ENCODE peak calls at places on chromosomes 13 and 19, in four cellular contexts. One of them, this sample, is unnamed.

GRCh38 chr19:9878511-9879196 is 43.5 kb downstream of the PIN1 start:
- DNase-seq in H9: no peak
- DNase-seq in H1: no peak
- DNase-seq in IMR-90: no peak
- DNase-seq in this sample: peak; percentile 29

GRCh38 chr13:48222358-48223015 is 10.5 kb upstream of the ITM2B start:
- DNase-seq in H9: no peak
- DNase-seq in H1: no peak
- DNase-seq in IMR-90: peak; percentile 42
- DNase-seq in this sample: no peak

GRCh38 chr13:67619346-67619745 is 389.2 kb upstream of the PCDH9 start:
- DNase-seq in H9: no peak
- DNase-seq in H1: no peak
- DNase-seq in IMR-90: peak; percentile 59
- DNase-seq in this sample: no peak

GRCh38 chr13:54536112-54536511 is 1507.5 kb downstream of the OLFM4 start:
- DNase-seq in H9: no peak
- DNase-seq in H1: no peak
- DNase-seq in IMR-90: no peak
- DNase-seq in this sample: peak; percentile 67

GRCh38 chr13:113057084-113057483 is 48.5 kb upstream of the F7 start:
- DNase-seq in H9: no peak
- DNase-seq in H1: no peak
- DNase-seq in IMR-90: no peak
- DNase-seq in this sample: no peak

GRCh38 chr13:114115191-114115671 is 17.2 kb downstream of the RASA3 start:
- DNase-seq in H9: no peak
- DNase-seq in H1: no peak
- DNase-seq in IMR-90: peak; percentile 94
- DNase-seq in this sample: no peak

GRCh38 chr19:54229146-54229545 is 6.3 kb upstream of the LILRB3 start:
- DNase-seq in H9: no peak
- DNase-seq in H1: no peak
- DNase-seq in IMR-90: no peak
- DNase-seq in this sample: no peak

GRCh38 chr13:109764045-109764444 is 22.3 kb downstream of the IRS2 start:
- DNase-seq in H9: no peak
- DNase-seq in H1: no peak
- DNase-seq in IMR-90: no peak
- DNase-seq in this sample: peak; percentile 64

GRCh38 chr19:54439174-54439851 is 9.7 kb upstream of the LENG8 start:
- DNase-seq in H9: peak; percentile 83
- DNase-seq in H1: peak; percentile 78
- DNase-seq in IMR-90: no peak
- DNase-seq in this sample: peak; percentile 85

GRCh38 chr19:47696635-47697034 is 16.6 kb upstream of the EHD2 start:
- DNase-seq in H9: no peak
- DNase-seq in H1: no peak
- DNase-seq in IMR-90: no peak
- DNase-seq in this sample: no peak

GRCh38 chr19:47699360-47699917 is 13.8 kb upstream of the EHD2 start:
- DNase-seq in H9: peak; percentile 82
- DNase-seq in H1: peak; percentile 95
- DNase-seq in IMR-90: peak; percentile 34
- DNase-seq in this sample: peak; percentile 72

GRCh38 chr19:47695533-47696262 is 17.5 kb upstream of the EHD2 start:
- DNase-seq in H9: no peak
- DNase-seq in H1: no peak
- DNase-seq in IMR-90: no peak
- DNase-seq in this sample: no peak

GRCh38 chr19:47698631-47699359 is 14.4 kb upstream of the EHD2 start:
- DNase-seq in H9: no peak
- DNase-seq in H1: no peak
- DNase-seq in IMR-90: no peak
- DNase-seq in this sample: no peak

GRCh38 chr19:47697863-47698609 is 15.2 kb upstream of the EHD2 start:
- DNase-seq in H9: peak; percentile 92
- DNase-seq in H1: peak; percentile 88
- DNase-seq in IMR-90: peak; percentile 76
- DNase-seq in this sample: peak; percentile 97
- H2AK5ac ChIP-seq in H9: no peak overlapping the region
- H2AK5ac ChIP-seq in H1: no peak overlapping the region
- H2AK5ac ChIP-seq in IMR-90: peak overlapping the region; percentile 75
- H2AK5ac ChIP-seq in this sample: no peak overlapping the region

GRCh38 chr13:40352807-40353562 is 313.5 kb downstream of the FOXO1 start:
- DNase-seq in H9: no peak
- DNase-seq in H1: no peak
- DNase-seq in IMR-90: no peak
- DNase-seq in this sample: no peak
- H2AK5ac ChIP-seq in H9: no peak overlapping the region
- H2AK5ac ChIP-seq in H1: peak overlapping the region; percentile 47
- H2AK5ac ChIP-seq in IMR-90: no peak overlapping the region
- H2AK5ac ChIP-seq in this sample: no peak overlapping the region

GRCh38 chr19:5480427-5480836 is 25.2 kb downstream of the ZNRF4 start:
- DNase-seq in H9: peak; percentile 64
- DNase-seq in H1: peak; percentile 80
- DNase-seq in IMR-90: no peak
- DNase-seq in this sample: peak; percentile 52
- H2AK5ac ChIP-seq in H9: no peak overlapping the region
- H2AK5ac ChIP-seq in H1: no peak overlapping the region
- H2AK5ac ChIP-seq in IMR-90: no peak overlapping the region
- H2AK5ac ChIP-seq in this sample: no peak overlapping the region

DNA sequence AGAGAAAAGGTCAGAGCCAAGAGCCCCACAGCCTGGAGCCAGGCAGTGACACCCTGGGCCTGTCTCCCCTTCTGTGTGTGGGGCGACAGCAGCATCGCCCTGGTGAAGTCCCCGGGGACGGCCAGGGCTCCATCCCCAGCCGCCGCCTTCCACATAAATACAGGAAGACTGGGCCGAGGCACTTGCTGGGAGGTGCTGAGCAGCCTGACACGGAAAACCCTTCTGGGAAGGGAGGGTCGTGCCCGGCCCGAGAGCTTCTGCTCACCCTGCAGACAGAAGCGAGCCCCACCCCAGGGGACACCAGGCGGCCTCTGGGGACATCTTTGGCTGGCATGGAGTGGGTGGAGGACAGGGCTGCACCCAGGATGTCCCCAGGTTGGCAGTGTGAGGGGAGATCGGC is 5.1 kb downstream of the FGF22 start:
- DNase-seq in H9: no peak
- DNase-seq in H1: no peak
- DNase-seq in IMR-90: no peak
- DNase-seq in this sample: no peak
- H2AK5ac ChIP-seq in H9: no peak overlapping the region
- H2AK5ac ChIP-seq in H1: no peak overlapping the region
- H2AK5ac ChIP-seq in IMR-90: no peak overlapping the region
- H2AK5ac ChIP-seq in this sample: no peak overlapping the region

GRCh38 chr19:1602091-1602707 is 3.1 kb downstream of the UQCR11 start:
- DNase-seq in H9: no peak
- DNase-seq in H1: no peak
- DNase-seq in IMR-90: no peak
- DNase-seq in this sample: no peak
- H2AK5ac ChIP-seq in H9: no peak overlapping the region
- H2AK5ac ChIP-seq in H1: no peak overlapping the region
- H2AK5ac ChIP-seq in IMR-90: no peak overlapping the region
- H2AK5ac ChIP-seq in this sample: no peak overlapping the region

GRCh38 chr19:13053761-13054604 is 48.7 kb downstream of the LYL1 start:
- DNase-seq in H9: no peak
- DNase-seq in H1: no peak
- DNase-seq in IMR-90: peak; percentile 96
- DNase-seq in this sample: peak; percentile 81

GRCh38 chr19:13054605-13055212 is 47.9 kb downstream of the LYL1 start:
- DNase-seq in H9: no peak
- DNase-seq in H1: no peak
- DNase-seq in IMR-90: no peak
- DNase-seq in this sample: no peak

GRCh38 chr19:13052447-13053232 is 50.0 kb downstream of the LYL1 start:
- DNase-seq in H9: no peak
- DNase-seq in H1: no peak
- DNase-seq in IMR-90: no peak
- DNase-seq in this sample: no peak

GRCh38 chr19:13051581-13052165 is 51.0 kb downstream of the LYL1 start:
- DNase-seq in H9: peak; percentile 89
- DNase-seq in H1: peak; percentile 85
- DNase-seq in IMR-90: peak; percentile 24
- DNase-seq in this sample: peak; percentile 79

DNA sequence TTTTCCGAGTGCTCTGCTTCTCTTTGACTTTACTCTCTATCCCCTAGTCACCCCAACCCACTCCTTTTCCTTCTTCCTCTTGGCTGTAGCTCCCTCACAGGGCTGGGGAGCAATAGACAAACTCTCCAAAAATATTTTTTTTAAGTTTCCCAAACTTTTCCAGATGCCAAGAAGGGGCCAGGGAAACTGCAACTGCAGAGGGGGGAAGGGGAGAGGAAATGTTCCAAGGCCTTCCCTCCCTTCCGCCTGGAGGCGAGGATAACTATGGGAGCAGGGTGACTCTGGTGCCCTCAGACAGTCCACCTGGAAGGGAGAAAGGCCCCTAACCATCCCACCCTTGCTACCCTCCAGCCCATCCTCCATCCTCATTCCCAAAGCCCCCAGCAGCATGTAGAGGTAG is 49.4 kb downstream of the LYL1 start:
- DNase-seq in H9: no peak
- DNase-seq in H1: no peak
- DNase-seq in IMR-90: no peak
- DNase-seq in this sample: no peak
- H2AK5ac ChIP-seq in H9: no peak overlapping the region
- H2AK5ac ChIP-seq in H1: no peak overlapping the region
- H2AK5ac ChIP-seq in IMR-90: peak overlapping the region; percentile 98
- H2AK5ac ChIP-seq in this sample: no peak overlapping the region

GRCh38 chr13:34357435-34358232 is 539.7 kb downstream of the RFC3 start:
- DNase-seq in H9: peak; percentile 28
- DNase-seq in H1: no peak
- DNase-seq in IMR-90: peak; percentile 79
- DNase-seq in this sample: peak; percentile 32

GRCh38 chr13:34358811-34359513 is 541.0 kb downstream of the RFC3 start:
- DNase-seq in H9: no peak
- DNase-seq in H1: no peak
- DNase-seq in IMR-90: peak; percentile 72
- DNase-seq in this sample: no peak

GRCh38 chr13:34364633-34365032 is 546.7 kb downstream of the RFC3 start:
- DNase-seq in H9: no peak
- DNase-seq in H1: no peak
- DNase-seq in IMR-90: peak; percentile 16
- DNase-seq in this sample: no peak

GRCh38 chr13:34360702-34361101 is 542.8 kb downstream of the RFC3 start:
- DNase-seq in H9: no peak
- DNase-seq in H1: no peak
- DNase-seq in IMR-90: no peak
- DNase-seq in this sample: no peak

GRCh38 chr13:34361528-34361927 is 543.6 kb downstream of the RFC3 start:
- DNase-seq in H9: no peak
- DNase-seq in H1: no peak
- DNase-seq in IMR-90: no peak
- DNase-seq in this sample: no peak
- H2AK5ac ChIP-seq in H9: no peak overlapping the region
- H2AK5ac ChIP-seq in H1: no peak overlapping the region
- H2AK5ac ChIP-seq in IMR-90: no peak overlapping the region
- H2AK5ac ChIP-seq in this sample: no peak overlapping the region

GRCh38 chr13:33279898-33280549 is 5.5 kb downstream of the STARD13 start:
- DNase-seq in H9: no peak
- DNase-seq in H1: no peak
- DNase-seq in IMR-90: peak; percentile 71
- DNase-seq in this sample: peak; percentile 55
- H2AK5ac ChIP-seq in H9: no peak overlapping the region
- H2AK5ac ChIP-seq in H1: no peak overlapping the region
- H2AK5ac ChIP-seq in IMR-90: peak overlapping the region; percentile 93
- H2AK5ac ChIP-seq in this sample: no peak overlapping the region

DNA sequence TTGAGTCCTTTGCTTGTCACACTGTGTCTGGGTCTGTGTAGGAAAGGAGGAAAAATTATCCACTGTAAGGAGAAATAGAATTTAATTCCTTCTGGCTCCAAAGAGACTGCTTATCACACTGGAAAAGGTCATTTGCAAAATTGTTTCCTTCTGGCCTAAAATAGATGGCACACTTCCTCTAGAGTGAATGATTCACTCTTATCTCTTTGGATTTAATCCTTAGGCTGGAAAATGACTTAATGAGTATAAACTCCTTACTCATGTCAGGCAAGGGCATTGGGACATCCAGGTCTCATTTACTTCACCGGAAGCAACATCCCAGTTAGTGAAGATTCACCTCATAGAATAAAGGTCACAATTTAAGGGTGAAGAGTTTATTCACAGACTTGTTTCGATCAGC is 293.6 kb downstream of the OXGR1 start:
- DNase-seq in H9: no peak
- DNase-seq in H1: no peak
- DNase-seq in IMR-90: no peak
- DNase-seq in this sample: no peak
- H2AK5ac ChIP-seq in H9: no peak overlapping the region
- H2AK5ac ChIP-seq in H1: no peak overlapping the region
- H2AK5ac ChIP-seq in IMR-90: no peak overlapping the region
- H2AK5ac ChIP-seq in this sample: no peak overlapping the region

DNA sequence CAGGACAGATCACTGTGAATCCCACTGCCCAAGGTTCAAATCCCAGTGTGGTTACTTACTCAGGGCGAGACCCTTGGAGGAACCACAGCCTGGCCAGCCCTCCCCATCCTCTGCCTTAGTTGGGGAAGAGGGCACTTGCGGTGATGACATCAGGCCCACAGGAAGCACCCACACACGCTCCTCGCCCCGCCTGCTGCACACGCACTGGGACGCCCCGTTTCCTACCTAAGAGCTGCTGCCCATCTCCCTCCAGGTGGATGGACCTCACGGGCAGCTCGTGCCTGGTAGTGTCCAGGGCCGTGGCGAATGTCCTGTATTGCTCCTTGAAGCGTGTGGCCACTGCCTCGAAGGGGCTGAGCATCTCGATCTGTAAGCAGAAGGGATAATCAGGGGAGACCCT is 19.6 kb downstream of the HAUS8 start:
- DNase-seq in H9: no peak
- DNase-seq in H1: no peak
- DNase-seq in IMR-90: no peak
- DNase-seq in this sample: no peak
- H2AK5ac ChIP-seq in H9: no peak overlapping the region
- H2AK5ac ChIP-seq in H1: no peak overlapping the region
- H2AK5ac ChIP-seq in IMR-90: no peak overlapping the region
- H2AK5ac ChIP-seq in this sample: no peak overlapping the region

This sample was measured in mesendoderm.